ENCODE peak calls at places on chromosomes 5 and 9, in five cellular contexts. X is AML-193, J is NCI-H774, L is hepatocyte, K is NCI-H1694 treated with DMSO at 0.1 percent for 48 hours. C is an unnamed sample.

GRCh38 chr5:178440163-178440545 is 150.0 kb downstream of the COL23A1 start:
- DNase-seq in J (no peak), X (no peak), L (no peak), K (no peak), C (no peak)

GRCh38 chr5:171946382-171946781 is 60.1 kb downstream of the FBXW11 start:
- DNase-seq in X (no peak), J (no peak), L (no peak), K (no peak), C (no peak)

GRCh38 chr5:36357391-36357790 is 55.7 kb upstream of the RANBP3L start:
- DNase-seq in L (no peak), J (no peak), X (no peak), K (no peak), C (no peak)

GRCh38 chr9:109110326-109111014 is 9.3 kb downstream of the TMEM245 start:
- DNase-seq in L (no peak), K (no peak), X (no peak), J (no peak), C (no peak)

GRCh38 chr9:95726756-95727155 is 148.7 kb upstream of the ERCC6L2 start:
- DNase-seq in K (peak), L (peak), X (peak), J (peak), C (no peak)

GRCh38 chr9:68999393-69000105 is 14.4 kb downstream of the PRKACG start:
- DNase-seq in X (peak), J (peak), K (peak), L (peak), C (peak)

GRCh38 chr5:177370488-177371119 is 12.9 kb downstream of the RGS14 start:
- DNase-seq in K (no peak), X (no peak), L (peak), J (peak), C (peak)

GRCh38 chr5:1762878-1763547 is 36.6 kb downstream of the MRPL36 start:
- DNase-seq in X (no peak), L (no peak), K (no peak), J (no peak), C (no peak)

GRCh38 chr9:72476617-72477375 is 44.6 kb upstream of the TMC1 start:
- DNase-seq in J (no peak), L (peak), X (no peak), K (no peak), C (no peak)

GRCh38 chr5:33755216-33755615 is 136.6 kb downstream of the ADAMTS12 start:
- DNase-seq in J (no peak), L (no peak), X (no peak), K (no peak), C (no peak)

GRCh38 chr5:130109152-130109551 is 204.9 kb downstream of the CHSY3 start:
- DNase-seq in K (peak), L (peak), X (peak), J (no peak), C (no peak)

GRCh38 chr5:133461796-133462516 is 150.4 kb downstream of the FSTL4 start:
- DNase-seq in J (no peak), L (no peak), K (no peak), X (no peak), C (no peak)

GRCh38 chr9:16289639-16290038 is 580.8 kb downstream of the BNC2 start:
- DNase-seq in J (no peak), K (no peak), X (no peak), L (no peak), C (no peak)

C was measured in activated CD4-positive, CD25-positive, alpha-beta regulatory T cell treated with anti-CD3 and anti-CD28 coated beads, Interleukin-2, amount 50 U/mL, for 72 hours.